ENCODE peak calls at places on chromosomes 12 and 14, in five cellular contexts. P is Panc1, J is GM20000, O is cardiac muscle cell, E is psoas muscle. X is an unnamed sample.

GRCh38 chr14:87992720-87993484 is at the start of gene GALC:
- DNase-seq in P (no peak), J (peak; percentile 93), O (peak; percentile 95), E (peak; percentile 97), X (peak; percentile 90)

GRCh38 chr14:31935406-31935805 is 141.7 kb upstream of the ARHGAP5 start:
- DNase-seq in P (no peak), J (no peak), O (no peak), E (no peak), X (no peak)

GRCh38 chr12:29157486-29157946 is 8.4 kb downstream of the FAR2 start:
- DNase-seq in P (no peak), J (no peak), O (no peak), E (no peak), X (no peak)

GRCh38 chr12:19992311-19992710 is 376.0 kb upstream of the PDE3A start:
- DNase-seq in P (no peak), J (no peak), O (no peak), E (no peak), X (no peak)

GRCh38 chr14:59022144-59022543 is 166.3 kb upstream of the DAAM1 start:
- DNase-seq in P (no peak), J (no peak), O (no peak), E (no peak), X (no peak)

GRCh38 chr14:95189400-95190162 is 32.3 kb upstream of the DICER1 start:
- DNase-seq in P (no peak), J (no peak), O (peak; percentile 62), E (no peak), X (no peak)

GRCh38 chr12:81296556-81297305 is 218.9 kb downstream of the ACSS3 start:
- DNase-seq in P (no peak), J (no peak), O (no peak), E (no peak), X (no peak)

GRCh38 chr12:6465467-6466183 is 4.9 kb downstream of the VAMP1 start:
- DNase-seq in P (peak; percentile 41), J (no peak), O (peak; percentile 79), E (no peak), X (peak; percentile 56)

GRCh38 chr12:84361651-84362551 is 550.7 kb downstream of the SLC6A15 start:
- DNase-seq in P (no peak), J (no peak), O (no peak), E (no peak), X (no peak)

GRCh38 chr12:26564391-26564790 is 268.6 kb downstream of the ITPR2 start:
- DNase-seq in P (no peak), J (no peak), O (no peak), E (no peak), X (no peak)

GRCh38 chr14:91387996-91388395 is 29.6 kb downstream of the CCDC88C start:
- DNase-seq in P (no peak), J (no peak), O (no peak), E (no peak), X (no peak)

GRCh38 chr14:65927871-65928270 is 515.3 kb downstream of the FUT8 start:
- DNase-seq in P (no peak), J (no peak), O (no peak), E (no peak), X (no peak)

GRCh38 chr14:94016446-94016976 is 9.6 kb upstream of the OTUB2 start:
- DNase-seq in P (no peak), J (no peak), O (no peak), E (no peak), X (no peak)

GRCh38 chr12:113232787-113233585 is 11.7 kb downstream of the TPCN1 start:
- DNase-seq in P (no peak), J (peak; percentile 60), O (peak; percentile 29), E (peak; percentile 75), X (peak; percentile 70)
- TF ChIP-seq CTCF in P (no peak), J (peak; percentile 26), O (no peak), E (no peak), X (no peak)

GRCh38 chr12:76880156-76881023 is 1.6 kb upstream of the CSRP2 start:
- DNase-seq in P (no peak), J (no peak), O (peak; percentile 39), E (no peak), X (no peak)

GRCh38 chr12:76879710-76880025 is 849 bp upstream of the CSRP2 start:
- DNase-seq in P (no peak), J (no peak), O (no peak), E (no peak), X (peak; percentile 50)

GRCh38 chr12:76881152-76881551 is 2.3 kb upstream of the CSRP2 start:
- DNase-seq in P (no peak), J (no peak), O (no peak), E (no peak), X (no peak)

GRCh38 chr12:76878045-76878898 is 547 bp downstream of the CSRP2 start:
- DNase-seq in P (no peak), J (peak; percentile 51), O (peak; percentile 60), E (peak; percentile 19), X (peak; percentile 60)

DNA sequence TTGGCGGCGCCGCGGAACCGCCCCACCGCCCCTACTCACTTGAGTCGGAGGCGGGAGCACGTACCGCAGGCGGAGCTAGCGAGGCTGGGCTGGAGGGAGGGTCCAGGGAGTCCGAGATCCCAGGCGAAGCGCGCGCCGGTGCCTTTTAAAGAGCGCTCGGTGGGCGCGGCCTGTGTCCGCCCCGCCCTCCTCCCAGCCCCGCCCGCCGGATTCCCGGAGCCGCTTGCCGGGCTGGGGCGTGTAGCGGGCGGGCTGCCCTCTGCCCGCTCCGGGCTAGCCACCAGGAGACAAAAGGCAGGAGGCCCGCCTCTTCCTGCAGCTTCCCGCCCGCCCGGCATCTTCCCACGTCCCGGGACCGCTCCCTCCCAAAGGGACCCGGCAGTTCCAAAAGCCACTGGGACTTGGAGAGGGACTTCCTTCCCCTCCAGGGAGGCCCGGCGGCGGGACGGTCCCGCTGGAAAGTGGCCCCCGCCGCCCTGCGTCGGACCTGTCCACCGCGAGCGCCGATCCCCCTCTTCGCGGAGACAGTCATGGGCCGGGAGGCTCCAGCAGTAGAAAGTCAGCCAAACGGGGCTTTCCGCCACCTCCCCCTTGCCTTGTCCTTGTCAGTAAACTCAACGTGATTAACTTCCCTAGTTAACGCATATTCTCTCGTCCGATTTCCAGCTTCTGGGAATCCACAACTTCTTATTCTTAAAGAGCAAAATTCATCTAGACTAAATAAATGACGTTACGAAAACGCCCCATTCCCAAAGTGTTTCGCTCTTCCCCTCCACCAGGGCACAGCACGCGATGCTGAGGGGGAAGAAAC is at the start of gene CSRP2:
- DNase-seq in P (peak; percentile 13), J (peak; percentile 92), O (peak; percentile 98), E (peak; percentile 87), X (peak; percentile 96)
- TF ChIP-seq CTCF in P (no peak), J (no peak), O (peak; percentile 36), E (peak; percentile 19), X (peak; percentile 30)

GRCh38 chr14:26905219-26905618 is 307.4 kb upstream of the NOVA1 start:
- DNase-seq in P (no peak), J (no peak), O (no peak), E (no peak), X (no peak)
- TF ChIP-seq CTCF in P (no peak), J (no peak), O (no peak), E (no peak), X (no peak)

GRCh38 chr12:96035283-96036236 is at the start of gene LTA4H:
- DNase-seq in P (peak; percentile 97), J (peak; percentile 91), O (peak; percentile 100), E (peak; percentile 96), X (peak; percentile 96)
- TF ChIP-seq CTCF in P (no peak), J (no peak), O (no peak), E (no peak), X (no peak)

DNA sequence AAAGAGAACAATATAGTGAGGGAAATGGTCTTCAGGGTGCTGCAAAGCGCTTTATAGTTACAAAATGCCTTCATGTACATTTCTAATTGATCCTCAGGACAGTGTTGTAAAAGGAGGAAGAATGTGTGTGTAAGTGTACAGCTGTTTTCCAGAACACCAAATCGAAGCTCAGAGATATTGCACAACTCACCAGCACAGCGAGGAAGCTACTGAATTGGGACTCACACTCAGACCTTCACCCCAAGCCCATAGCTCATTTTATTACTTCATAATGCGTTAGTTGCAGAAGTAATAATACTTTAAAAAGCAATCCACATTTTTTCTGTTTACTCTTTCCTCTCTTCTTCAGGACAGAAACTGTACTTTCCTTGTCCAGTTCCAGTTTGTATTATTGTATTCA is 428.3 kb downstream of the RAD51B start:
- DNase-seq in P (no peak), J (no peak), O (no peak), E (no peak), X (no peak)
- TF ChIP-seq CTCF in P (no peak), J (no peak), O (no peak), E (no peak), X (no peak)

DNA sequence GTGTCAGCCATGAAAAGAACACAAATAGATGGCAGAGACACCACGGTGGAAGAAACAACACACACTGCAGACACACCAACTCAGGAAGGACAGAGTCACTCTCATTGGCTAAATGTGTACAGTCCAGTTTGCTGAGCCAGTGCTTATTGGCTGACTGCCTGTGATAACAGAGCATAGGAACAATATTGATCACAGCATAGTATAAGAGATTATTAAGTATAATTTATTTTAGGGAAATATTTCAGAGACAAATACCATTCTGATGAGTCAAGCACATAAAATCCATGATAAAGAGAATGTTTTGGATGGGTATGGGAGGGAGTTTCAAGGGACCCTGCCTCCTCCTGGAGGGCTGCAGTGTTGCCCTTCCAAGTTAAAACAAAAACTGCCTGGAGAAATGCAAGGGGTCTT is 50.9 kb downstream of the BTG1 start:
- DNase-seq in P (no peak), J (no peak), O (no peak), E (no peak), X (no peak)
- TF ChIP-seq CTCF in P (peak; percentile 13), J (no peak), O (peak; percentile 14), E (no peak), X (no peak)

DNA sequence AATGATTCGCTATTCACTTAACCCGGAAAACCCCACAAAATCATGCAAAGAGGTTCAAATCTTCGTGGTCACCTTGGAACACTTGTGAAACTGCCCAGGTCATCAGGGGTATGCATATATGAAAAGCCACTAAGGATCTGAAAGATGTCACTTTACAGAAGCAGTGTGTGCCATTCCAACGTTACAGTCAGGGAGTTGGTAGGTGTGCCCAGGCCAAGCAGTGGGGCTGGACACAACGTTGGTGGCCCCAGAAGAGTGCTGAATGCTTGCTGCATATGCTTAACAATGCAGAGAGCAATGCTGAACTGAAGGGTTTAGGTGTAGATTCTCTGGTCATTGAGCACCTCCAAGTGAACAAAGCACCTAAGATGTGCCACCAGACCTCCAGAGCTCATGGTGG is 51.1 kb upstream of the EIF5 start:
- DNase-seq in P (no peak), J (no peak), O (no peak), E (no peak), X (no peak)
- TF ChIP-seq CTCF in P (no peak), J (no peak), O (no peak), E (no peak), X (no peak)

DNA sequence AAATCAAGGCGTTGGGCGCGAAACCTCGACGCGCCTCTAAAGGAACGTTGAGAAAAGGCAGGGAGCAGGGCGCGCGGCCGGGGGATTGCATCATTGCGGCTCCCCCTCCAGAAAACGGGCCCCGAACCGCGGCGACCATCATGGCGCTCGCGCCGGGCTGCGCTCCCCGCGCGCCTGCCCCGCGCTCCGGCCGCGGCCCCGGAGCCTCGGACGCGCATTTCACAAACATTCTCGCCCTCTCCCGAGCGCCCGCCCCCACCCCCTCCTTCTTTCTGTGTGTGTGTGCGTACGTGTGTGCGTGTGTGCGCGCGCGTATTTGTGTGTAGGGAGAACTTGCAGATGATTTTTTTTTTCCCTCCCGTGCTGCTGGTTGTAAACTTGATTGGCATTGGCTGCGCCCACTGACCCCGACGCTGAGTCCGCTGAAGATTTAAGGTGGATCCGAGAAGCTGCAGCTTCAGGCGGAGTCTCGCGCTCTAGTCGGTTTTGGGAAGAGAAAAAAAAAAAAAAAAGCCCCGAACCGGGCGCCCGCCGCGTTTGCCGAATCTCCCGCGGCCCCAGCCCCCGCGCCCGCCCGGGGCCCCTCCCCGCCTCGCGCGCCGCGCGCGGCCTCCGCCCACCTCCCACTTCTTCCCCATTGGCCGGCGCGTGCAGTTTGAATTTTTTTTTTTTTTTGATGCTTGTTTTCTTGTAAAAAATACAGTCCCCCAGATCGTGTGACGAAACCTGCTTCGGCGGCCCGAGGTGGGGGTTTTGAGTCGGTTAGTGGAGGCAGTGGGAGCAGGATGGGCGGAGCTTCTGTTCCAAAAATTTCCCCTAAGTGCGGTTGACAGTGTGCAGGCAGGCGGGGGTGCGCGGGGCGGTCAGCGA is 8.2 kb downstream of the CDKN1B start:
- DNase-seq in P (peak; percentile 92), J (peak; percentile 94), O (peak; percentile 97), E (peak; percentile 94), X (peak; percentile 84)
- TF ChIP-seq CTCF in P (no peak), J (no peak), O (no peak), E (no peak), X (no peak)